ENCODE peak calls at places on chromosomes 3 and 15, in five cellular contexts. One of them, this sample, is unnamed. For H3K9me3, the result is how much of the 10 kb centered on the place peaks cover.

GRCh38 chr3:186589856-186590579 is 19.5 kb downstream of the DNAJB11 start:
- DNase-seq in CD8-positive, alpha-beta memory T cell: no peak
- DNase-seq in adipocyte: no peak
- DNase-seq in CD4-positive, CD25-positive, alpha-beta regulatory T cell: peak
- DNase-seq in neural progenitor cell: no peak
- DNase-seq in this sample: no peak

GRCh38 chr3:52845157-52845556 is 10.3 kb upstream of the MUSTN1 start:
- DNase-seq in adipocyte: peak
- DNase-seq in neural progenitor cell: no peak
- DNase-seq in CD4-positive, CD25-positive, alpha-beta regulatory T cell: no peak
- DNase-seq in CD8-positive, alpha-beta memory T cell: no peak
- DNase-seq in this sample: no peak

GRCh38 chr3:196670335-196670734 is 30.8 kb downstream of the NRROS start:
- DNase-seq in CD4-positive, CD25-positive, alpha-beta regulatory T cell: no peak
- DNase-seq in adipocyte: no peak
- DNase-seq in CD8-positive, alpha-beta memory T cell: no peak
- DNase-seq in neural progenitor cell: no peak
- DNase-seq in this sample: no peak

GRCh38 chr3:127768346-127769008 is 53.8 kb downstream of the MGLL start:
- DNase-seq in CD4-positive, CD25-positive, alpha-beta regulatory T cell: no peak
- DNase-seq in neural progenitor cell: no peak
- DNase-seq in CD8-positive, alpha-beta memory T cell: no peak
- DNase-seq in adipocyte: peak
- DNase-seq in this sample: no peak

GRCh38 chr3:170128977-170129431 is 52.5 kb downstream of the PHC3 start:
- DNase-seq in adipocyte: no peak
- DNase-seq in CD8-positive, alpha-beta memory T cell: no peak
- DNase-seq in CD4-positive, CD25-positive, alpha-beta regulatory T cell: no peak
- DNase-seq in neural progenitor cell: no peak
- DNase-seq in this sample: no peak

GRCh38 chr15:43218908-43219706 is 1.7 kb downstream of the EPB42 start:
- DNase-seq in CD8-positive, alpha-beta memory T cell: no peak
- DNase-seq in adipocyte: peak
- DNase-seq in neural progenitor cell: peak
- DNase-seq in CD4-positive, CD25-positive, alpha-beta regulatory T cell: no peak
- DNase-seq in this sample: no peak

GRCh38 chr3:163573324-163573723 is 1505.0 kb downstream of the SI start:
- DNase-seq in adipocyte: no peak
- DNase-seq in neural progenitor cell: no peak
- DNase-seq in CD4-positive, CD25-positive, alpha-beta regulatory T cell: no peak
- DNase-seq in CD8-positive, alpha-beta memory T cell: no peak
- DNase-seq in this sample: no peak

GRCh38 chr3:119235151-119235550 is 5.5 kb downstream of the B4GALT4 start:
- DNase-seq in CD8-positive, alpha-beta memory T cell: no peak
- DNase-seq in neural progenitor cell: no peak
- DNase-seq in adipocyte: peak
- DNase-seq in CD4-positive, CD25-positive, alpha-beta regulatory T cell: no peak
- DNase-seq in this sample: no peak

GRCh38 chr15:27903405-27903804 is 195.7 kb downstream of the OCA2 start:
- DNase-seq in adipocyte: no peak
- DNase-seq in CD8-positive, alpha-beta memory T cell: no peak
- DNase-seq in neural progenitor cell: no peak
- DNase-seq in CD4-positive, CD25-positive, alpha-beta regulatory T cell: no peak
- DNase-seq in this sample: no peak

GRCh38 chr15:65957451-65957850 is 88.2 kb downstream of the RAB11A start:
- DNase-seq in CD4-positive, CD25-positive, alpha-beta regulatory T cell: no peak
- DNase-seq in CD8-positive, alpha-beta memory T cell: no peak
- DNase-seq in neural progenitor cell: no peak
- DNase-seq in adipocyte: no peak
- DNase-seq in this sample: no peak

GRCh38 chr3:125437631-125438435 is 62.7 kb upstream of the ZNF148 start:
- DNase-seq in CD8-positive, alpha-beta memory T cell: peak
- DNase-seq in CD4-positive, CD25-positive, alpha-beta regulatory T cell: peak
- DNase-seq in neural progenitor cell: peak
- DNase-seq in adipocyte: peak
- DNase-seq in this sample: peak

GRCh38 chr3:129688310-129688895 is 81.9 kb upstream of the PLXND1 start:
- DNase-seq in CD4-positive, CD25-positive, alpha-beta regulatory T cell: no peak
- DNase-seq in CD8-positive, alpha-beta memory T cell: no peak
- DNase-seq in neural progenitor cell: peak
- DNase-seq in adipocyte: no peak
- DNase-seq in this sample: no peak

GRCh38 chr3:56801151-56801596 is 575 bp downstream of the ARHGEF3 start:
- DNase-seq in neural progenitor cell: no peak
- DNase-seq in CD4-positive, CD25-positive, alpha-beta regulatory T cell: peak
- DNase-seq in adipocyte: no peak
- DNase-seq in CD8-positive, alpha-beta memory T cell: peak
- DNase-seq in this sample: no peak

GRCh38 chr3:83968386-83968785 is 990.4 kb upstream of the CADM2 start:
- DNase-seq in neural progenitor cell: no peak
- DNase-seq in adipocyte: peak
- DNase-seq in CD8-positive, alpha-beta memory T cell: no peak
- DNase-seq in CD4-positive, CD25-positive, alpha-beta regulatory T cell: no peak
- DNase-seq in this sample: no peak

GRCh38 chr3:114527036-114527644 is 233.3 kb downstream of the TIGIT start:
- DNase-seq in neural progenitor cell: peak
- DNase-seq in CD8-positive, alpha-beta memory T cell: no peak
- DNase-seq in CD4-positive, CD25-positive, alpha-beta regulatory T cell: no peak
- DNase-seq in adipocyte: peak
- DNase-seq in this sample: no peak

GRCh38 chr3:13204177-13204581 is 130.9 kb upstream of the IQSEC1 start:
- DNase-seq in neural progenitor cell: no peak
- DNase-seq in adipocyte: no peak
- DNase-seq in CD8-positive, alpha-beta memory T cell: no peak
- DNase-seq in CD4-positive, CD25-positive, alpha-beta regulatory T cell: no peak
- DNase-seq in this sample: no peak

GRCh38 chr3:53790470-53790869 is 55.7 kb downstream of the CHDH start:
- DNase-seq in CD4-positive, CD25-positive, alpha-beta regulatory T cell: no peak
- DNase-seq in adipocyte: no peak
- DNase-seq in neural progenitor cell: no peak
- DNase-seq in CD8-positive, alpha-beta memory T cell: no peak
- DNase-seq in this sample: no peak

GRCh38 chr3:106204160-106204868 is 335.5 kb upstream of the CBLB start:
- DNase-seq in neural progenitor cell: no peak
- DNase-seq in adipocyte: no peak
- DNase-seq in CD4-positive, CD25-positive, alpha-beta regulatory T cell: no peak
- DNase-seq in CD8-positive, alpha-beta memory T cell: no peak
- DNase-seq in this sample: no peak

GRCh38 chr3:171173732-171174131 is 147.2 kb upstream of the SLC2A2 start:
- DNase-seq in adipocyte: no peak
- DNase-seq in CD4-positive, CD25-positive, alpha-beta regulatory T cell: no peak
- DNase-seq in CD8-positive, alpha-beta memory T cell: no peak
- DNase-seq in neural progenitor cell: peak
- DNase-seq in this sample: no peak

GRCh38 chr3:138916824-138917223 is 30.1 kb downstream of the FOXL2 start:
- DNase-seq in neural progenitor cell: no peak
- DNase-seq in CD8-positive, alpha-beta memory T cell: no peak
- DNase-seq in adipocyte: no peak
- DNase-seq in CD4-positive, CD25-positive, alpha-beta regulatory T cell: no peak
- DNase-seq in this sample: no peak

GRCh38 chr3:177452487-177452886 is 255.2 kb upstream of the TBL1XR1 start:
- DNase-seq in neural progenitor cell: no peak
- DNase-seq in CD4-positive, CD25-positive, alpha-beta regulatory T cell: no peak
- DNase-seq in CD8-positive, alpha-beta memory T cell: no peak
- DNase-seq in adipocyte: peak
- DNase-seq in this sample: no peak

GRCh38 chr3:126468028-126468891 is 7.4 kb downstream of the ZXDC start:
- DNase-seq in adipocyte: peak
- DNase-seq in neural progenitor cell: no peak
- DNase-seq in CD4-positive, CD25-positive, alpha-beta regulatory T cell: no peak
- DNase-seq in CD8-positive, alpha-beta memory T cell: no peak
- DNase-seq in this sample: no peak

GRCh38 chr3:120420855-120421570 is 29.8 kb downstream of the FSTL1 start:
- DNase-seq in adipocyte: peak
- DNase-seq in CD4-positive, CD25-positive, alpha-beta regulatory T cell: no peak
- DNase-seq in CD8-positive, alpha-beta memory T cell: no peak
- DNase-seq in neural progenitor cell: no peak
- DNase-seq in this sample: no peak

GRCh38 chr15:60301024-60301423 is 96.8 kb downstream of the ANXA2 start:
- DNase-seq in CD8-positive, alpha-beta memory T cell: no peak
- DNase-seq in CD4-positive, CD25-positive, alpha-beta regulatory T cell: no peak
- DNase-seq in neural progenitor cell: no peak
- DNase-seq in adipocyte: no peak
- DNase-seq in this sample: no peak

GRCh38 chr3:23685484-23686258 is 120.1 kb upstream of the UBE2E1 start:
- DNase-seq in adipocyte: peak
- DNase-seq in CD4-positive, CD25-positive, alpha-beta regulatory T cell: no peak
- DNase-seq in neural progenitor cell: no peak
- DNase-seq in CD8-positive, alpha-beta memory T cell: no peak
- DNase-seq in this sample: no peak

GRCh38 chr3:50245251-50245745 is 9.3 kb downstream of the GNAI2 start:
- DNase-seq in CD8-positive, alpha-beta memory T cell: no peak
- DNase-seq in neural progenitor cell: peak
- DNase-seq in adipocyte: no peak
- DNase-seq in CD4-positive, CD25-positive, alpha-beta regulatory T cell: no peak
- DNase-seq in this sample: no peak

GRCh38 chr3:52681610-52682009 is 4.1 kb downstream of the PBRM1 start:
- DNase-seq in CD8-positive, alpha-beta memory T cell: no peak
- DNase-seq in neural progenitor cell: no peak
- DNase-seq in CD4-positive, CD25-positive, alpha-beta regulatory T cell: no peak
- DNase-seq in adipocyte: no peak
- DNase-seq in this sample: no peak

DNA sequence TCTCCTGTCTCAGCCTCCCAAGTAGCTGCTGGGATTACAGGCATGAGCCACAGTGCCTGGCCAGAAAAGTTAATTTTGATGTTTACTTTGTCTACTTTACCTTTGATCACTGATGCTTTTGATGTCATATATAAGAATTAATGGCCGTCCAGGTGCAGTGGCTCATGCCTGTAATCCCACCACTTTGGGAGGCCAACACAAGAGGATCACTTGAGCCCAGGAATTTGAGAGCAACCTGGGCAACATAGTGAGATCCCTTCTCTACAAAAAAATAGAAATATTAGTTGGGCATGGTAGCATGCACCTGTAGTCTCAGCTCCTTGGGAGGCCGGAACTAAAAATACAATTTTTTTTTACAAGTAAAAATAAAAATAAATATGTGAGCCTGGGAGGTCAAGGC is 6.8 kb upstream of the INO80 start:
- DNase-seq in CD8-positive, alpha-beta memory T cell: no peak
- DNase-seq in CD4-positive, CD25-positive, alpha-beta regulatory T cell: no peak
- DNase-seq in adipocyte: no peak
- DNase-seq in neural progenitor cell: no peak
- DNase-seq in this sample: no peak
- H3K9me3 ChIP-seq in CD8-positive, alpha-beta memory T cell: under half
- H3K9me3 ChIP-seq in CD4-positive, CD25-positive, alpha-beta regulatory T cell: under half
- H3K9me3 ChIP-seq in adipocyte: under half
- H3K9me3 ChIP-seq in neural progenitor cell: under half
- H3K9me3 ChIP-seq in this sample: under half

GRCh38 chr3:147414369-147415135 is 5.4 kb downstream of the ZIC1 start:
- DNase-seq in adipocyte: no peak
- DNase-seq in neural progenitor cell: peak
- DNase-seq in CD8-positive, alpha-beta memory T cell: no peak
- DNase-seq in CD4-positive, CD25-positive, alpha-beta regulatory T cell: no peak
- DNase-seq in this sample: no peak

GRCh38 chr3:147413712-147414325 is 4.7 kb downstream of the ZIC1 start:
- DNase-seq in adipocyte: no peak
- DNase-seq in CD8-positive, alpha-beta memory T cell: no peak
- DNase-seq in CD4-positive, CD25-positive, alpha-beta regulatory T cell: no peak
- DNase-seq in neural progenitor cell: peak
- DNase-seq in this sample: no peak

GRCh38 chr3:147412917-147413711 is 3.9 kb downstream of the ZIC1 start:
- DNase-seq in CD8-positive, alpha-beta memory T cell: no peak
- DNase-seq in neural progenitor cell: peak
- DNase-seq in adipocyte: no peak
- DNase-seq in CD4-positive, CD25-positive, alpha-beta regulatory T cell: no peak
- DNase-seq in this sample: no peak

GRCh38 chr3:147415819-147416218 is 6.7 kb downstream of the ZIC1 start:
- DNase-seq in neural progenitor cell: peak
- DNase-seq in CD4-positive, CD25-positive, alpha-beta regulatory T cell: no peak
- DNase-seq in CD8-positive, alpha-beta memory T cell: no peak
- DNase-seq in adipocyte: no peak
- DNase-seq in this sample: no peak

GRCh38 chr3:147415337-147415736 is 6.2 kb downstream of the ZIC1 start:
- DNase-seq in neural progenitor cell: peak
- DNase-seq in adipocyte: no peak
- DNase-seq in CD8-positive, alpha-beta memory T cell: no peak
- DNase-seq in CD4-positive, CD25-positive, alpha-beta regulatory T cell: no peak
- DNase-seq in this sample: no peak
- H3K9me3 ChIP-seq in neural progenitor cell: under half
- H3K9me3 ChIP-seq in adipocyte: under half
- H3K9me3 ChIP-seq in CD8-positive, alpha-beta memory T cell: under half
- H3K9me3 ChIP-seq in CD4-positive, CD25-positive, alpha-beta regulatory T cell: under half
- H3K9me3 ChIP-seq in this sample: under half

GRCh38 chr15:79875213-79875612 is 21.6 kb downstream of the MTHFS start:
- DNase-seq in CD8-positive, alpha-beta memory T cell: no peak
- DNase-seq in adipocyte: no peak
- DNase-seq in CD4-positive, CD25-positive, alpha-beta regulatory T cell: no peak
- DNase-seq in neural progenitor cell: no peak
- DNase-seq in this sample: no peak
- H3K9me3 ChIP-seq in CD8-positive, alpha-beta memory T cell: under half
- H3K9me3 ChIP-seq in adipocyte: under half
- H3K9me3 ChIP-seq in CD4-positive, CD25-positive, alpha-beta regulatory T cell: under half
- H3K9me3 ChIP-seq in neural progenitor cell: under half
- H3K9me3 ChIP-seq in this sample: under half

DNA sequence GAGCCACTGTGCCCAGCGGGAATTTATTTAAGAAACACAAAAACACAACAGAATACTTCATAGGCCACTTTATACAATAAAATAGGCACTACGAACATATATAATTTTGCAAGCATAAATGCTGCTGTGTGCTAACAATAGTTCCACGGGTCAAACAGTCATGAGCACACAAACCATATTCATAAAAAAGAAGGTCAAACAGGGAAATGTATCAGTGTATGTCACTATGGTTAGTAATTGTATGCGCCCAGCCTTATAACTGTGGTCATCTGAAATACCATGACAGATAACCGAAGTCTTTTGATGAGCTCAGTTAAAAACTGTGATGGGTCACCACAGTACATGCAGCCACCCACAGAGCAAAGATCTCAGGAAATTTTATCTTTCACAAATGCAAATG is 38.1 kb upstream of the NR2C2 start:
- DNase-seq in CD4-positive, CD25-positive, alpha-beta regulatory T cell: no peak
- DNase-seq in CD8-positive, alpha-beta memory T cell: no peak
- DNase-seq in adipocyte: no peak
- DNase-seq in neural progenitor cell: no peak
- DNase-seq in this sample: no peak
- H3K9me3 ChIP-seq in CD4-positive, CD25-positive, alpha-beta regulatory T cell: under half
- H3K9me3 ChIP-seq in CD8-positive, alpha-beta memory T cell: under half
- H3K9me3 ChIP-seq in adipocyte: under half
- H3K9me3 ChIP-seq in neural progenitor cell: under half
- H3K9me3 ChIP-seq in this sample: under half

GRCh38 chr15:25416693-25417092 is 22.1 kb downstream of the UBE3A start:
- DNase-seq in CD4-positive, CD25-positive, alpha-beta regulatory T cell: no peak
- DNase-seq in neural progenitor cell: peak
- DNase-seq in CD8-positive, alpha-beta memory T cell: no peak
- DNase-seq in adipocyte: no peak
- DNase-seq in this sample: no peak
- H3K9me3 ChIP-seq in CD4-positive, CD25-positive, alpha-beta regulatory T cell: under half
- H3K9me3 ChIP-seq in neural progenitor cell: under half
- H3K9me3 ChIP-seq in CD8-positive, alpha-beta memory T cell: under half
- H3K9me3 ChIP-seq in adipocyte: under half
- H3K9me3 ChIP-seq in this sample: under half

GRCh38 chr3:26449996-26450395 is 172.6 kb upstream of the LRRC3B start:
- DNase-seq in CD8-positive, alpha-beta memory T cell: no peak
- DNase-seq in adipocyte: no peak
- DNase-seq in CD4-positive, CD25-positive, alpha-beta regulatory T cell: no peak
- DNase-seq in neural progenitor cell: no peak
- DNase-seq in this sample: no peak
- H3K9me3 ChIP-seq in CD8-positive, alpha-beta memory T cell: under half
- H3K9me3 ChIP-seq in adipocyte: under half
- H3K9me3 ChIP-seq in CD4-positive, CD25-positive, alpha-beta regulatory T cell: under half
- H3K9me3 ChIP-seq in neural progenitor cell: under half
- H3K9me3 ChIP-seq in this sample: under half